ENCODE peak calls at places on chromosomes 7 and 10, in six cellular contexts. A, I, Q, X, E and D are unnamed samples.

GRCh38 chr7:140008755-140009610 is 53.8 kb downstream of the PARP12 start:
- DNase-seq in Q (no peak), E (no peak), I (no peak), X (no peak), A (no peak), D (no peak)

GRCh38 chr7:116327751-116328150 is 117.4 kb downstream of the TES start:
- DNase-seq in X (no peak), E (no peak), A (no peak), I (no peak), Q (peak), D (no peak)

GRCh38 chr7:33500590-33500989 is 371.2 kb downstream of the BBS9 start:
- DNase-seq in Q (peak), E (no peak), X (no peak), I (peak), A (no peak), D (no peak)

GRCh38 chr7:158842486-158842885 is 13.2 kb upstream of the ESYT2 start:
- DNase-seq in I (no peak), E (no peak), X (no peak), A (no peak), Q (no peak), D (no peak)

GRCh38 chr7:131327049-131327625 is 539 bp upstream of the MKLN1 start:
- DNase-seq in X (peak), A (peak), Q (peak), I (peak), E (no peak), D (peak)

GRCh38 chr7:138961159-138961558 is 20.0 kb downstream of the KIAA1549 start:
- DNase-seq in Q (peak), X (no peak), E (no peak), I (no peak), A (no peak), D (no peak)

GRCh38 chr10:68871105-68871711 is 29.9 kb upstream of the DDX50 start:
- DNase-seq in X (peak), I (no peak), Q (peak), A (peak), E (peak), D (no peak)

GRCh38 chr7:135486258-135486657 is 23.6 kb downstream of the CNOT4 start:
- DNase-seq in X (no peak), A (no peak), Q (peak), I (no peak), E (no peak), D (no peak)

GRCh38 chr7:158816995-158817394 is 12.3 kb downstream of the ESYT2 start:
- DNase-seq in E (no peak), X (no peak), Q (no peak), A (no peak), I (no peak), D (no peak)

GRCh38 chr7:124754576-124755264 is 10.9 kb downstream of the GPR37 start:
- DNase-seq in I (no peak), A (no peak), Q (no peak), X (no peak), E (no peak), D (no peak)

GRCh38 chr7:41421056-41421455 is 281.8 kb downstream of the INHBA start:
- DNase-seq in E (no peak), A (no peak), I (no peak), X (no peak), Q (no peak), D (no peak)

GRCh38 chr10:124935946-124936345 is 6.0 kb upstream of the ZRANB1 start:
- DNase-seq in X (no peak), A (no peak), Q (no peak), I (no peak), E (no peak), D (no peak)

GRCh38 chr10:48670978-48671913 is 13.4 kb upstream of the WDFY4 start:
- DNase-seq in A (no peak), I (no peak), Q (no peak), E (peak), X (no peak), D (peak)

DNA sequence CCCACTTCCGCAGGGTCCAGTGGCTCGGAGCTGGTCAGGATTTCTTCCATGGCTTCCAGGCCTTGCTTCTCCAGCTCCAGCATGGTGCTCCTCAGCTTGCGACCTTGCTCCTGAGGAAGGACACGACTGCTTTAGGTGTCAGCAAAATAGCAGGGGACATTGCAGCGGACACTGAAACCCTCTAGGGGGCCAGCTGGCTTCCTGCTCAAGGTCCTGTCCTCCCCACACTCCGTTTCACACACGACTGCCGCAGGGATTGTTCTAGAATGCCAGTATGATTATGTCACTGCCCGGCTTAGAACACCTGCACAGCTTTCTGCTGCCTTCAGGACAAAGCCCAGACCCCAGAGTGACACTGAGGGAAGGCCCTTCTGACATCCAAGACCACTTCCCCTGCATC is 65.6 kb downstream of the SCRN1 start:
- DNase-seq in Q (no peak), X (no peak), A (peak), I (no peak), E (no peak), D (no peak)
- TF ChIP-seq CTCF in Q (no peak), X (no peak), A (no peak), I (no peak), E (no peak), D (no peak)

GRCh38 chr10:122210481-122211265 is 60.4 kb upstream of the BTBD16 start:
- DNase-seq in A (no peak), X (no peak), I (no peak), Q (no peak), E (no peak), D (no peak)

GRCh38 chr10:122219340-122219739 is 51.8 kb upstream of the BTBD16 start:
- DNase-seq in X (no peak), E (no peak), Q (no peak), I (no peak), A (no peak), D (no peak)

GRCh38 chr10:122216047-122216446 is 55.0 kb upstream of the BTBD16 start:
- DNase-seq in I (no peak), E (no peak), A (no peak), X (no peak), Q (no peak), D (no peak)

GRCh38 chr10:122208616-122209430 is 62.3 kb upstream of the BTBD16 start:
- DNase-seq in X (no peak), I (no peak), A (no peak), Q (no peak), E (no peak), D (no peak)

DNA sequence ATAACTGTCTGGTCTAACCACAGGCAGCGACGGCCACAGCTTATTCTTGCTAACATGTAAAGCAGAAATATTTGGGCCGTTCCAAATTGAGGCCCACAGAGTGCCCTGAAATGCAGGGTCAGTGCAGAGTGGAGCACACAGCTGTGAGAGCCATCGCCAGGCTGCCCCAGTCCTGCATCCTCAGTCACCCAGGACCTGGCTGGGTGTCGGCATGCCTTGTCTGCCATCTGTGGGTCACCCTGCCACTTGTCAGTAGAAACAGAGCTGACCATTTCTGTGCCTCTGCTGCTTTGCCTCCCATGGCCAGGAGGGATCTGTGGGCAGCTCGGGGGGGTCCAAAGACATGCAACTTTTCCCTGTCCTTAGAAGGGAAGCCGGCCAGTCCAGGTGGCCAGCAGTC is 57.3 kb upstream of the BTBD16 start:
- DNase-seq in I (no peak), X (no peak), E (no peak), Q (no peak), A (no peak), D (no peak)
- TF ChIP-seq CTCF in I (peak), X (peak), E (no peak), Q (no peak), A (no peak), D (no peak)

GRCh38 chr10:19168584-19168983 is 120.0 kb downstream of the MALRD1 start:
- DNase-seq in X (no peak), E (peak), A (peak), Q (peak), I (no peak), D (no peak)
- TF ChIP-seq CTCF in X (no peak), E (peak), A (no peak), Q (peak), I (no peak), D (no peak)

GRCh38 chr10:6704891-6705290 is 124.8 kb upstream of the PRKCQ start:
- DNase-seq in E (no peak), I (no peak), X (no peak), A (no peak), Q (no peak), D (no peak)

GRCh38 chr10:6699336-6699735 is 119.3 kb upstream of the PRKCQ start:
- DNase-seq in E (no peak), Q (no peak), X (no peak), I (no peak), A (no peak), D (no peak)

GRCh38 chr10:6702030-6702429 is 122.0 kb upstream of the PRKCQ start:
- DNase-seq in Q (no peak), I (no peak), X (no peak), E (no peak), A (no peak), D (no peak)

GRCh38 chr10:6700066-6700465 is 120.0 kb upstream of the PRKCQ start:
- DNase-seq in X (no peak), Q (no peak), I (no peak), E (no peak), A (no peak), D (no peak)

GRCh38 chr10:6701289-6701688 is 121.2 kb upstream of the PRKCQ start:
- DNase-seq in E (peak), Q (no peak), A (no peak), I (no peak), X (no peak), D (no peak)
- TF ChIP-seq CTCF in E (no peak), Q (no peak), A (no peak), I (no peak), X (no peak), D (no peak)

DNA sequence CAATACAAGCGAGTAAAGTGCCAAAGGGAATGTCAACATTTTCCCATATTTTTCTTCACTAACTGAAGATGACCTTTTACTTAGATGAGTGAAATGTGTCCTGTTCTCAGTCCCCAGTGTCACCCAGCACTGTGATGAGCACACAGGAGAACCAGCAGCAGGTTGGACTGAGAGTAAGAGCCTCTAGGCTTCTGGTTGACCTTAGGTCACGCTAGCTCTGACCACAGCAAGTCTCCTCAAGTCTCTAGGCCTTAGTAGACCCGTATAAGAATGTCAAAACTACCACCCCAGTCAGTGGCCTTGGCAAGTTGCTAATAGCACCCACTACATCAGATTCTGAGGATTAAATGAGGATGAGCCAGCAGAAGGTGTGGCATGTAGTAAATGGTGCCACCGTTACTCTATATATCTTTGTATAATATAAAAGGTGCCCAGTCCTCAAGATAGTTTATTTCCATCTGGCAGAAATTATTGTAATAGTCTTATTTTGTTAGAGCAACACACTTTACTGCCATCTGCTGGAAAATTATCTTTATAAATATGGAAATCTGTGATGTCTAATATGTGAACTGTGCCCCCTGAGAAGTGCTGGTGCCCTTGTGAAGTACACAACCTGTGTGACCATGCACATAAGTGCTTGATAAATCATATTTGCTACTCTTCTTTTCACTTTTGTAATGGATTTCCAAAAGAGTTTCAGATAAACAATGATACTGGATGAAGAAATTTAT is 75.7 kb downstream of the SPAG6 start:
- DNase-seq in A (no peak), I (no peak), Q (peak), E (no peak), X (no peak), D (peak)
- TF ChIP-seq CTCF in A (peak), I (peak), Q (peak), E (no peak), X (peak), D (peak)

DNA sequence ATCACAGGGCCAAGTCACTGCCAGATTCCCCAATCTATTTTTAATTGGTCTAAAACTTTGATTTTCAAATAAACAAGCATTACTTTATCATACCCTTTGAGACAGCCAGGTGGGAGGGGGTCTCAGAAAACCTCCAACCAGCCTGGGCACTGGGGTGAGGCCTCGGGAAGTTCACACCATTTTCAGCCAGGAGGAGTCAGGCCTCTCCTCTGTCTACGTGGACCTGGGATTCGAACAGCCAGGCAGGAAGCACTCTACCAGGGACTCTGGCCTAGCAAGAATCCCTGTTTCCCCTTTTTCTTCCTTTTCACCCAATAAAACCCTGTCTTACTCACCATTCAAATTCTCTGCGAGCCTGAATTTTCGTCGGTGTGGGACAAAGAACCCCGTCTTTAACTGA is 151.4 kb upstream of the COL1A2 start:
- DNase-seq in X (no peak), A (no peak), Q (no peak), I (no peak), E (no peak), D (no peak)
- TF ChIP-seq CTCF in X (no peak), A (no peak), Q (no peak), I (no peak), E (no peak), D (no peak)

GRCh38 chr10:14185501-14186045 is 145.2 kb downstream of the FRMD4A start:
- DNase-seq in X (no peak), I (no peak), E (peak), A (peak), Q (no peak), D (peak)

GRCh38 chr10:14190702-14191101 is 140.0 kb downstream of the FRMD4A start:
- DNase-seq in E (no peak), I (no peak), X (no peak), A (no peak), Q (no peak), D (no peak)

GRCh38 chr10:14182781-14183180 is 147.9 kb downstream of the FRMD4A start:
- DNase-seq in A (no peak), X (no peak), E (no peak), Q (no peak), I (no peak), D (no peak)

GRCh38 chr10:14184841-14185500 is 145.8 kb downstream of the FRMD4A start:
- DNase-seq in A (peak), Q (no peak), E (no peak), X (no peak), I (no peak), D (peak)

GRCh38 chr10:14186245-14186644 is 144.5 kb downstream of the FRMD4A start:
- DNase-seq in I (no peak), E (no peak), Q (no peak), A (no peak), X (no peak), D (no peak)
- TF ChIP-seq CTCF in I (peak), E (peak), Q (no peak), A (peak), X (peak), D (peak)

DNA sequence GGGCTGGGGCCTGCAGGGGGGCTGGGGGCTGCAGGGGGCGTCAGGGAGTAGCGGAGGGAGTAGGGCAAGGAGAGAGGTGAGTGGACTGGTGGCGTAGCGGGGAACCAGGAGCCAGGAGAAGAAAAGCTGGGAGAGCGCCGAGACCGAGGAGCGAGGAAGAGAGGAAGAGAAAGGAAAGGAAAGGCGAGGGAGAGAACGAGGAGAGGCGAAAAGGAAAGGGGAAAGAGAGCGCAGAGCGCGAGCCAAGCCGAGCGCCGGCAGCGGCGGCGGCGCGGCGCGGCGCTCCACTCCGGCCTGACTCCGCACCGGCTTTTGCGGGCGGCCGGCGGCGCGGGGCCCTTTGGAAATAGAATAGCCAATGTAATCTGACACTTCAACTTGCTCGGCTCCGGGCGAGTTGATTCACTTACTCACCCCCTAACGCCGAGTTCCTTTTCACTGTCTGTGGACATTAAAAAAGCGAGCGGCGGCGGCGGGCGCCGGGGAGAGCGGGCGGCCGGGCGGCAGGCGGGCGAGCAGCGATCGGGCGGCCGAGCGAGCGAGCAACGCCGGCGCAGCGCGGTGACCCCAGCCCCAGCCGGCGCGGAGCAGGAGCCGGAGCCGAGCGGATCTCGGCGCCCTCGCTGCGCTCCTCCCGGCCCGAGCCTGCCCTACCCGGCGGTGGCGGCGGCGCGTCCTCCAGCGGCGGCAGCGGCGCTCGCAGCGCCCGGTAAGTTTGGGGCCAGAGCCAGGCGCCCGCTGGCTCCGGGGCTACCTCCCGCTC is at the start of gene ZMIZ1:
- DNase-seq in A (peak), Q (peak), E (peak), I (peak), X (peak), D (peak)
- TF ChIP-seq CTCF in A (peak), Q (peak), E (no peak), I (peak), X (no peak), D (peak)

GRCh38 chr7:66502230-66503035 is 126.2 kb upstream of the KCTD7 start:
- DNase-seq in I (no peak), E (no peak), Q (no peak), X (no peak), A (no peak), D (no peak)
- TF ChIP-seq CTCF in I (peak), E (no peak), Q (peak), X (peak), A (peak), D (no peak)